ENCODE peak calls at places on chromosome 2, in nine cellular contexts. C is naive thymus-derived CD4-positive, alpha-beta T cell; P is non-pigmented ciliary epithelial cell; F is BE2C; Z is NCI-H510A treated with DMSO at 0.1 percent for 48 hours; M is EL; R is NCI-H82; L is Daoy; A is HEK293T. E is an unnamed sample.

GRCh38 chr2:112693596-112693995 is 27.2 kb upstream of the NT5DC4 start:
- DNase-seq in Z (no peak), R (no peak), F (no peak), C (no peak), M (no peak), P (no peak), A (no peak), L (no peak), E (no peak)

GRCh38 chr2:18123211-18123570 is 244.7 kb downstream of the KCNS3 start:
- DNase-seq in P (no peak), M (no peak), R (no peak), L (no peak), F (peak), Z (no peak), C (no peak), A (no peak), E (no peak)

GRCh38 chr2:1648241-1649102 is 95.8 kb downstream of the PXDN start:
- DNase-seq in A (no peak), L (no peak), C (no peak), P (no peak), F (no peak), M (no peak), R (no peak), Z (no peak), E (no peak)

GRCh38 chr2:45173513-45173912 is 164.3 kb upstream of the SIX2 start:
- DNase-seq in M (peak), F (no peak), R (no peak), P (peak), L (peak), C (no peak), Z (no peak), A (peak), E (no peak)

GRCh38 chr2:75729861-75730260 is 19.1 kb upstream of the GCFC2 start:
- DNase-seq in Z (no peak), F (no peak), M (peak), A (no peak), L (no peak), P (no peak), C (no peak), R (peak), E (peak)

GRCh38 chr2:150485114-150485870 is 2.2 kb downstream of the RND3 start:
- DNase-seq in L (peak), R (peak), C (no peak), P (no peak), F (peak), Z (peak), A (peak), M (peak), E (peak)

GRCh38 chr2:175605989-175606841 is 395.9 kb downstream of the LNPK start:
- DNase-seq in R (no peak), Z (peak), M (peak), A (no peak), C (no peak), P (no peak), F (no peak), L (no peak), E (no peak)

GRCh38 chr2:119721462-119721861 is 38.3 kb upstream of the PTPN4 start:
- DNase-seq in F (no peak), R (peak), P (no peak), M (no peak), Z (peak), C (no peak), A (no peak), L (no peak), E (no peak)

GRCh38 chr2:227789803-227790202 is 23.8 kb upstream of the CCL20 start:
- DNase-seq in L (no peak), P (no peak), R (no peak), C (no peak), F (no peak), M (peak), A (no peak), Z (no peak), E (no peak)

GRCh38 chr2:198499539-198499938 is 695.1 kb downstream of the PLCL1 start:
- DNase-seq in F (no peak), L (peak), C (no peak), M (peak), Z (no peak), P (no peak), A (no peak), R (peak), E (no peak)

GRCh38 chr2:220670461-220670979 is 901.6 kb downstream of the EPHA4 start:
- DNase-seq in F (no peak), L (no peak), M (no peak), P (no peak), C (no peak), R (no peak), Z (peak), A (no peak), E (no peak)

GRCh38 chr2:180291552-180292421 is 284.7 kb upstream of the CWC22 start:
- DNase-seq in C (no peak), R (no peak), P (peak), M (peak), L (peak), Z (no peak), F (no peak), A (no peak), E (no peak)

GRCh38 chr2:188787002-188787660 is 187.0 kb upstream of the COL3A1 start:
- DNase-seq in L (peak), C (no peak), A (no peak), R (no peak), P (no peak), F (no peak), M (peak), Z (no peak), E (no peak)

GRCh38 chr2:45637440-45637839 is 14.0 kb upstream of the PRKCE start:
- DNase-seq in M (peak), F (no peak), R (no peak), Z (no peak), L (peak), A (no peak), C (no peak), P (peak), E (no peak)

GRCh38 chr2:58574873-58575272 is 333.7 kb upstream of the FANCL start:
- DNase-seq in L (no peak), P (no peak), A (no peak), M (peak), C (no peak), F (no peak), R (no peak), Z (no peak), E (no peak)

GRCh38 chr2:222307978-222308479 is 9.2 kb upstream of the PAX3 start:
- DNase-seq in M (no peak), A (no peak), Z (no peak), P (no peak), F (no peak), R (no peak), C (no peak), L (no peak), E (no peak)

GRCh38 chr2:84946204-84947009 is 24.6 kb upstream of the KCMF1 start:
- DNase-seq in F (no peak), Z (no peak), L (peak), C (peak), A (no peak), P (no peak), R (no peak), M (peak), E (no peak)

GRCh38 chr2:214706986-214707385 is 102.5 kb downstream of the BARD1 start:
- DNase-seq in M (no peak), A (no peak), R (peak), Z (peak), P (no peak), C (no peak), L (no peak), F (peak), E (no peak)

GRCh38 chr2:128501022-128501690 is 182.5 kb upstream of the HS6ST1 start:
- DNase-seq in F (no peak), Z (no peak), P (no peak), C (no peak), A (no peak), R (no peak), L (no peak), M (no peak), E (no peak)

GRCh38 chr2:121238828-121239227 is 46.2 kb downstream of the TFCP2L1 start:
- DNase-seq in Z (no peak), M (no peak), C (no peak), A (no peak), R (no peak), L (no peak), F (no peak), P (no peak), E (no peak)

GRCh38 chr2:240143276-240143675 is 2.8 kb upstream of the OTOS start:
- DNase-seq in Z (no peak), M (no peak), F (peak), C (no peak), P (no peak), L (no peak), R (no peak), A (no peak), E (no peak)

GRCh38 chr2:135685361-135685760 is 56.3 kb upstream of the UBXN4 start:
- DNase-seq in R (no peak), P (no peak), A (no peak), F (no peak), C (no peak), L (no peak), Z (no peak), M (peak), E (no peak)

GRCh38 chr2:71906357-71906973 is 241.2 kb downstream of the CYP26B1 start:
- DNase-seq in L (no peak), M (no peak), Z (no peak), A (no peak), R (no peak), P (no peak), F (no peak), C (no peak), E (no peak)

GRCh38 chr2:150697596-150697995 is 210.1 kb upstream of the RND3 start:
- DNase-seq in F (no peak), R (no peak), P (no peak), A (no peak), C (no peak), L (no peak), Z (no peak), M (no peak), E (no peak)

GRCh38 chr2:165902929-165903328 is 50.6 kb downstream of the TTC21B start:
- DNase-seq in M (peak), R (no peak), P (no peak), Z (no peak), L (peak), F (no peak), A (no peak), C (no peak), E (no peak)

GRCh38 chr2:235766206-235766794 is 272.5 kb downstream of the AGAP1 start:
- DNase-seq in C (peak), A (peak), R (peak), F (peak), P (peak), Z (peak), M (peak), L (peak), E (peak)

GRCh38 chr2:55948176-55948921 is 24.8 kb upstream of the EFEMP1 start:
- DNase-seq in Z (no peak), M (no peak), F (no peak), R (no peak), C (no peak), L (no peak), P (no peak), A (no peak), E (no peak)

GRCh38 chr2:33670392-33670937 is 71.4 kb upstream of the FAM98A start:
- DNase-seq in C (no peak), P (no peak), Z (no peak), L (peak), F (peak), R (peak), M (no peak), A (peak), E (no peak)

GRCh38 chr2:53594586-53594918 is 173.1 kb upstream of the CHAC2 start:
- DNase-seq in Z (peak), P (no peak), A (no peak), C (no peak), R (no peak), M (no peak), L (no peak), F (no peak), E (no peak)

GRCh38 chr2:55056024-55056521 is 5.8 kb upstream of the RTN4 start:
- DNase-seq in P (no peak), F (peak), L (peak), Z (no peak), R (no peak), C (no peak), A (no peak), M (peak), E (no peak)

GRCh38 chr2:64623232-64623879 is 30.4 kb downstream of the SERTAD2 start:
- DNase-seq in M (no peak), R (peak), F (no peak), P (no peak), Z (no peak), A (no peak), L (no peak), C (no peak), E (no peak)

GRCh38 chr2:41720298-41720697 is 327.5 kb upstream of the PKDCC start:
- DNase-seq in Z (no peak), P (no peak), L (no peak), M (no peak), F (no peak), R (no peak), C (no peak), A (no peak), E (no peak)

GRCh38 chr2:70683455-70683854 is 84.5 kb downstream of the ADD2 start:
- DNase-seq in A (no peak), M (no peak), L (no peak), R (no peak), F (no peak), Z (no peak), P (no peak), C (no peak), E (no peak)

GRCh38 chr2:207833265-207833751 is 63.6 kb upstream of the FZD5 start:
- DNase-seq in M (no peak), F (no peak), P (no peak), A (no peak), Z (no peak), L (no peak), C (no peak), R (no peak), E (no peak)

E was measured in hippocampal formation.